ENCODE peak calls at places on chromosomes 5 and 9, in four cellular contexts. U is Right ventricle myocardium superior, N is COR-L47, T is GM13976. M is an unnamed sample.

GRCh38 chr9:26463841-26464240 is 428.8 kb downstream of the CAAP1 start:
- DNase-seq in T (no peak), U (no peak), N (no peak), M (no peak)

GRCh38 chr5:32645246-32645645 is 59.9 kb downstream of the SUB1 start:
- DNase-seq in U (no peak), T (no peak), N (no peak), M (no peak)

GRCh38 chr5:54024466-54024865 is 285.9 kb downstream of the ARL15 start:
- DNase-seq in T (no peak), N (no peak), U (no peak), M (no peak)

GRCh38 chr9:7653262-7653661 is 146.3 kb downstream of the DMAC1 start:
- DNase-seq in U (no peak), N (peak), T (no peak), M (no peak)

GRCh38 chr9:16445141-16445920 is 425.1 kb downstream of the BNC2 start:
- DNase-seq in U (no peak), N (no peak), T (no peak), M (no peak)

GRCh38 chr5:102638912-102639652 is 116.0 kb upstream of the PAM start:
- DNase-seq in N (no peak), T (no peak), U (no peak), M (no peak)

GRCh38 chr5:125232779-125233230 is 486.4 kb upstream of the ZNF608 start:
- DNase-seq in U (no peak), N (no peak), T (no peak), M (no peak)

GRCh38 chr9:113178087-113178486 is 27.3 kb downstream of the SLC31A2 start:
- DNase-seq in N (no peak), T (no peak), U (no peak), M (no peak)

GRCh38 chr9:27838876-27839275 is 265.6 kb upstream of the C9orf72 start:
- DNase-seq in U (no peak), T (no peak), N (no peak), M (no peak)

GRCh38 chr5:144318011-144318410 is 147.3 kb downstream of the KCTD16 start:
- DNase-seq in N (no peak), U (no peak), T (no peak), M (no peak)

GRCh38 chr9:123049589-123050222 is 16.2 kb downstream of the GPR21 start:
- DNase-seq in T (no peak), N (peak), U (no peak), M (peak)

GRCh38 chr5:155263381-155263780 is 249.8 kb downstream of the KIF4B start:
- DNase-seq in U (no peak), N (no peak), T (no peak), M (no peak)

GRCh38 chr5:16483361-16483760 is 17.8 kb upstream of the ZNF622 start:
- DNase-seq in T (no peak), N (peak), U (no peak), M (no peak)

GRCh38 chr5:93035194-93035593 is 545.8 kb downstream of the NR2F1-AS1 start:
- DNase-seq in N (no peak), U (no peak), T (no peak), M (no peak)

GRCh38 chr5:64930672-64931318 is 162.1 kb downstream of the CWC27 start:
- DNase-seq in T (no peak), N (no peak), U (no peak), M (no peak)

GRCh38 chr9:93636172-93636661 is 59.8 kb downstream of the PHF2 start:
- DNase-seq in T (no peak), N (no peak), U (no peak), M (no peak)

GRCh38 chr5:76716456-76717157 is 681 bp downstream of the F2R start:
- DNase-seq in T (no peak), N (no peak), U (peak), M (no peak)

GRCh38 chr9:34371886-34372597 is 4.7 kb downstream of the MYORG start:
- DNase-seq in N (no peak), U (no peak), T (no peak), M (no peak)